ENCODE peak calls at places on chromosomes 2 and 18, in six cellular contexts. H, C, R, D, F and T are unnamed samples.

GRCh38 chr2:196399736-196400691 is 228.6 kb upstream of the STK17B start:
- DNase-seq in F (no peak), R (peak), H (no peak), D (no peak), C (no peak), T (no peak)

GRCh38 chr18:74389161-74389927 is 67.8 kb downstream of the DIPK1C start:
- DNase-seq in C (no peak), H (no peak), R (no peak), D (no peak), F (no peak), T (no peak)

GRCh38 chr2:166831930-166832329 is 56.4 kb upstream of the XIRP2 start:
- DNase-seq in D (no peak), C (no peak), F (no peak), H (no peak), R (no peak), T (no peak)

GRCh38 chr2:189613077-189613636 is 32.6 kb upstream of the SLC40A1 start:
- DNase-seq in D (peak), R (no peak), F (peak), H (no peak), C (peak), T (peak)

GRCh38 chr2:175010848-175011254 is 5.7 kb upstream of the CHN1 start:
- DNase-seq in F (no peak), D (no peak), R (no peak), C (no peak), H (no peak), T (no peak)

GRCh38 chr2:24886640-24887324 is 33.3 kb downstream of the ADCY3 start:
- DNase-seq in H (no peak), D (no peak), F (no peak), R (no peak), C (no peak), T (no peak)

GRCh38 chr18:8800445-8800844 is 95.1 kb downstream of the MTCL1 start:
- DNase-seq in R (peak), F (no peak), H (no peak), C (no peak), D (no peak), T (no peak)

GRCh38 chr2:49702740-49703139 is 548.4 kb upstream of the FSHR start:
- DNase-seq in R (no peak), D (no peak), H (no peak), C (peak), F (no peak), T (no peak)

GRCh38 chr18:78087338-78087737 is 837.7 kb downstream of the GALR1 start:
- DNase-seq in R (no peak), C (peak), F (no peak), H (no peak), D (no peak), T (no peak)

GRCh38 chr2:48109491-48110204 is 203.3 kb upstream of the FBXO11 start:
- DNase-seq in D (no peak), R (no peak), H (no peak), F (no peak), C (peak), T (no peak)

GRCh38 chr2:144515425-144515693 is 4.6 kb downstream of the ZEB2 start:
- DNase-seq in F (no peak), R (no peak), H (no peak), C (no peak), D (no peak), T (no peak)
- H3K4me3 ChIP-seq in F (peak), R (no peak), H (peak), C (no peak), D (no peak), T (peak)

GRCh38 chr2:59691518-59692190 is 861.8 kb downstream of the BCL11A start:
- DNase-seq in C (peak), H (no peak), D (no peak), R (no peak), F (no peak), T (no peak)

GRCh38 chr2:59690849-59691248 is 862.6 kb downstream of the BCL11A start:
- DNase-seq in C (no peak), R (no peak), H (no peak), F (no peak), D (no peak), T (no peak)

GRCh38 chr2:59694176-59694575 is 859.3 kb downstream of the BCL11A start:
- DNase-seq in H (no peak), F (no peak), D (no peak), C (no peak), R (no peak), T (no peak)

DNA sequence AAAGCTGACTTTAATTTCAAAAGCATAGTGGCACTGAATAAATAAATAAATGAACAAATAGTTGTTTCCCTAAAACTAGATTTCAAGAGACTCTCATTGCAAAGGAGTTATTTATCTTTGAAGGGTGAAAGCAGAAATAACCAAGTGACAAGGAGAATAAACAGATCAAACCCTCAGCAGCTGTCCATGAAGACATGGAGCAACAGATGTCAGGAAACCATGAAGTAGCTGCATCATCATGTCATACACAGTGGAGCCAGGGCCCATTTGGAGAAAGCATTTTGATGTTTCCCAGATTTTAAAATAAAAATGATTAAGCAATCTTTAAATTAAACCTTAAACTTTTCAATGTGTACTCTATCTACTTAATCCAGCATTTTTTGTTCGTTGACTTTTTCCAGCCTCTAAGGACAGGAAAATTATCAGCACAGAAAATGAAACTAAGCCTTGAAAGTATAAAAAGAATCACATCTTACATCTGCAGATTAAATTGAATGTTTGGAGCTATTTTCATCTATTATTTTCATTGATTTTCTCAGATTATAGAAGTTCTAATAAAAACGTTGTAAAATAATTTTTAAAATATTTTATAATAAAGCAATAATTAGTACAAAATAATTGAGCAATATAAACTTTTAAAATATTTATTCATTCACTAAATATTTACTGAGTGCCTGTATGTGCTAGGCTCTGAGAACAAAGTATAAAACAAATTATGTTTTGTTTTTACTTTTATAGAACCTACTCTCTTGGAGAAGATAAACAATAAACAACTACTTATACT is 860.1 kb downstream of the BCL11A start:
- DNase-seq in R (no peak), C (no peak), F (no peak), D (no peak), H (no peak), T (no peak)
- H3K27ac ChIP-seq in R (no peak), C (no peak), F (no peak), D (no peak), H (no peak), T (no peak)

GRCh38 chr2:239223330-239224248 is 177.2 kb downstream of the HDAC4 start:
- DNase-seq in C (peak), R (no peak), D (peak), F (no peak), H (no peak), T (peak)
- H3K4me3 ChIP-seq in C (peak), R (no peak), D (no peak), F (no peak), H (no peak), T (no peak)

DNA sequence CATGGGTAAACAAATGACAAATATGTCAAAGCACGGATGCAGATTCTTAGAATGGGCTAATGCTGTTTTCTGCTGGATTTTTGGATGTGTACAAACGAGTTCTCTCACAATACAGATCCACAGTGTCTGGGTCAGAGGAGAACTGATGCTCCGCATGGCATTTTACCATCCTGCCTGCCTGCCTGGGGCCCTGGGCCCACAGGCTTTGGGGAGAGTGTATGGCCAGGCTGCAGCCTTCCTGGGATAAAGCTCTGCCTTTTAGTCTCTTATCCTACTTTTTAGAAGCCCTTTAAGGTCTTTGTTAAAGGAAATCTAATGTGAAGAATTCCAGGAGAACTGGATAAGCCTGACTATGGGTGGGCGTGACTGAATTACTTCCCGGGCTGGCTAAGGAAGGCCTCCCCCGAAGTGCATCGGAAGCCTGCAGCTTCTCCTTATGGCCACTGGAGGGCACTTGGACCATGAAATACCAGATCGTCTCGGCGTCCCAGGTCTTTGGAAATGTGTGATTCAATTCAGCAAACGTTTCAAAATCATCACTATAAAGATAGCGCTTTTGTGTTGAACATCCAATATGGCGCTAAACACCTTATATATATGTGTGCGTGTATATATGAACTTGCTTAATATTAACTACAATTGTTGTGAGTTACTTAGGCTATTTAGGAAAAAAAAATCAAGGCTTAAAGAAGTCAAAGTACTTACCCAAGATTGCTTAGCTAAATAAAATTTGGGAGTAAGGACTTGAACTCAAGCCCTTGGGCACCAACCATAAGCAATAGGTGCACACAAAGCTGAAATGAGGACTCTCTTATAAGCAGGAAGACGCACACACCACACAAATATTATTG is 15.2 kb upstream of the DNPEP start:
- DNase-seq in F (peak), C (peak), R (peak), D (peak), H (no peak), T (peak)
- H3K27ac ChIP-seq in F (no peak), C (no peak), R (no peak), D (no peak), H (peak), T (no peak)

DNA sequence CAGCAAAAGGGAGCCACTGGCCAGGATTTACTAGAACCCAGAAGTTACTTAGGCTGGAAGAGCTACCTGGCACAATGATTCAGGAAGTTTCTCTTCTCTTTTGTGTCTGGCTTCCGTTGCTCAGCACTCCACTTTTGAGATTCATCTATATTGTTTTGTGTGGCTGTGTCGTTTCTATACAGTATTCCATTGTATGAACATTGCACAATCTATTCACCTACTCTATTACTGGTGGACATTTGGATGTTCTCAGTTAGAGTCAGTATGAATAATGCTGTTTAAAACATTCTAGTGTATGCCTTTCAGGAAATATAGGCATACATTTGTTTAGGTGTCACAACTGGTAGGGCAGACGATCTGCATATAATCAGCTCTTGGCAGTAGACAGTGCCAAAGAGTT is 36.3 kb upstream of the EPHA4 start:
- DNase-seq in H (no peak), C (no peak), R (no peak), D (no peak), F (no peak), T (no peak)
- H3K4me3 ChIP-seq in H (no peak), C (no peak), R (no peak), D (no peak), F (no peak), T (no peak)

DNA sequence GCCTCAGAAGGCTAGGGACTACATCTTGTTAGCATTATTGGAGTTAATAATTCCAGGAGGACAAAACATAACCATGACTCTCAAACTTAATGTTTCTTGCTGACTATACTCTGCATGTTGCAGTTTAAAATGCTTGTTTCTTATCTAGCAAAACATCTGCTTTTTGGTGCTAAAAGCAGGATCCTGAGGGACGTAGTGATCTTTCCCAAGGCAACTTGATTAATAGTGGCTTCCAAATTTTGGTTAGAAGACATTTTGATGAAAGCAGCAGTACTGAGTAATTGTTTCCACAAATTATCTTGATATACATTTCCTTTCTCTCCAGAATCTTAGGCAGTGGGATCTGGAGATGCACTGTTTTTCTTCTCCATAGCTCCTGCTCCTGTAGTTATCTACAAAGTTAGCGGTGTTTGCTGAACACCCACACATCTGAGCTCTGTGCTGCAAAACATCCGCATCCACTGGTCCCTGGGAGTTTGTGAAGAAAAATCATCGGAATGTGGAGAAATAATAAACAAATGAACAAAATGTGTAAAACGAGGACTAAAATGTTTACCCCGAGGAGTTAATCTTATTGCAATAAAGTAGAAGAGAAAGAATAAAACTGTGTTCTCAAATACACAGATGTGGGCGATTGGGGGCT is 327.0 kb upstream of the PKDCC start:
- DNase-seq in F (no peak), C (no peak), D (no peak), H (no peak), R (no peak), T (no peak)
- H3K27ac ChIP-seq in F (peak), C (no peak), D (no peak), H (no peak), R (no peak), T (peak)

DNA sequence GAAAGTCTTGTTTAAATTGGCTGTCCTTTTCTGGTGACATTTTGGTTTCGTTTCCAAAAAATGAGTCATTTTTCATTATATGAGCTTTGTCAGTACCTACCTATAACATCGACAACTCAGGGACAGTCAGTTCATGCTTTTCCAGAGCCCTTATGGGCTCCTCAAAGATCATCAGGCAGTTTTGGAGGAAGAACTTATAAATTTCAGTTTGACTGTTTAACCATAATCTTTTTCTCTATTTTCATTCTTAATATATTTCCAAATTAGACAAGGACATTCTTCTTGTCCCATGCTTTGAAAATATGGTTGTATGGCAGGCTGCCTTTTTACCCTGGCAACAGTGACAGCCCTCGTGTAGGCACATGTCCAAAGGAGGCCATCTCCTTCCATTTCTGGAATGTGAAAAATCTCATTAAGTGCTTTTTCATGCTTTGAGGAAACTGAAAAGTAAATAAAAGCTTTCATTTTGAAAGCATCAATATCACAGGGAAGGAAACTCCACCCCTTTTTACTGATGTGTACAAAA is 7.3 kb upstream of the PROC start:
- DNase-seq in F (no peak), D (peak), H (no peak), C (peak), R (no peak), T (peak)
- H3K4me3 ChIP-seq in F (no peak), D (no peak), H (no peak), C (no peak), R (no peak), T (no peak)

GRCh38 chr18:11529081-11529480 is 80.3 kb upstream of the SLC35G4 start:
- DNase-seq in D (no peak), F (no peak), C (no peak), H (no peak), R (no peak), T (no peak)
- H3K27ac ChIP-seq in D (no peak), F (no peak), C (no peak), H (no peak), R (no peak), T (no peak)

GRCh38 chr2:184598313-184599053 is at the start of gene ZNF804A:
- DNase-seq in D (peak), F (peak), C (no peak), H (no peak), R (no peak), T (peak)

GRCh38 chr2:184597996-184598312 is 375 bp upstream of the ZNF804A start:
- DNase-seq in D (no peak), R (no peak), F (no peak), C (no peak), H (no peak), T (no peak)

GRCh38 chr2:184599875-184600227 is 1.5 kb downstream of the ZNF804A start:
- DNase-seq in C (no peak), F (no peak), R (no peak), D (no peak), H (no peak), T (no peak)

GRCh38 chr2:184597571-184597980 is 753 bp upstream of the ZNF804A start:
- DNase-seq in R (peak), D (no peak), H (no peak), C (no peak), F (peak), T (peak)

GRCh38 chr2:184599054-184599874 is 935 bp downstream of the ZNF804A start:
- DNase-seq in R (peak), H (no peak), F (no peak), C (no peak), D (no peak), T (no peak)
- H3K4me3 ChIP-seq in R (peak), H (peak), F (peak), C (peak), D (peak), T (peak)

DNA sequence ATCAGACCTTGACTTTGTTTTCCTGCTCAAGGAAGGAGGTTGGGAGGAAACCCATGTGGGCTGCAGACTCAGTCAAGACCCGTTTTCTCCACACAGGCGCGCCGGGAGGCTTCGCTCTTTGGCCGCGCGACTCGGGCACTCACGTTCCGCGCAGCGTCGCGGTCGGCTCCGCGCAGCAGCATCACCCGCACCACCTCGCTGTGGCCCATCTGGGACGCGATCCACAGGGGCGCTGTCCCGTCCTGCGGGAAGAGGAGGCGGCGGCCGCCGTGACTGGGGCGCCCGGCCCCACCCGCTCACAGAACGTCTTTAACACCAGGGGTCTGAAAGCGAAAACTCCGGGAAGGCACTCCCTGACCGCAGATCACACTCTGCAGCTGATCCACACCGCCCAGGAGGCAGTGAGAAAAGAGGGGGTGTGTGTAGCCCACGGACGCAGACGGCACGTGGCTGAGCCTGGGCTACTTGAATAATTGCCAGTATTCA is 33.1 kb upstream of the NPC1 start:
- DNase-seq in F (no peak), D (peak), H (no peak), C (no peak), R (no peak), T (peak)
- H3K27ac ChIP-seq in F (no peak), D (no peak), H (peak), C (no peak), R (no peak), T (peak)